ENCODE peak calls at places on chromosome 10, in six cellular contexts. One of them, this sample, is unnamed.

GRCh38 chr10:112650588-112651030 is 203.6 kb downstream of the VTI1A start:
- DNase-seq in neural progenitor cell: no peak
- DNase-seq in heart left ventricle: no peak
- DNase-seq in A549: no peak
- DNase-seq in fibroblast of lung: peak; percentile 37
- DNase-seq in colonic mucosa: no peak
- DNase-seq in this sample: no peak

GRCh38 chr10:75303045-75303777 is 67.5 kb upstream of the COMTD1 start:
- DNase-seq in heart left ventricle: no peak
- DNase-seq in A549: no peak
- DNase-seq in neural progenitor cell: no peak
- DNase-seq in fibroblast of lung: no peak
- DNase-seq in colonic mucosa: no peak
- DNase-seq in this sample: no peak

GRCh38 chr10:59633063-59633462 is 76.6 kb downstream of the SLC16A9 start:
- DNase-seq in fibroblast of lung: no peak
- DNase-seq in colonic mucosa: no peak
- DNase-seq in A549: no peak
- DNase-seq in neural progenitor cell: no peak
- DNase-seq in heart left ventricle: no peak
- DNase-seq in this sample: no peak

GRCh38 chr10:25901199-25901598 is 32.8 kb upstream of the MYO3A start:
- DNase-seq in heart left ventricle: no peak
- DNase-seq in A549: no peak
- DNase-seq in neural progenitor cell: no peak
- DNase-seq in fibroblast of lung: no peak
- DNase-seq in colonic mucosa: no peak
- DNase-seq in this sample: no peak

GRCh38 chr10:61750943-61751471 is 88.3 kb downstream of the CABCOCO1 start:
- DNase-seq in fibroblast of lung: peak; percentile 61
- DNase-seq in A549: peak; percentile 22
- DNase-seq in neural progenitor cell: peak; percentile 68
- DNase-seq in heart left ventricle: peak; percentile 64
- DNase-seq in colonic mucosa: peak; percentile 89
- DNase-seq in this sample: peak; percentile 76

GRCh38 chr10:19385846-19386455 is 337.4 kb downstream of the MALRD1 start:
- DNase-seq in heart left ventricle: no peak
- DNase-seq in colonic mucosa: no peak
- DNase-seq in fibroblast of lung: no peak
- DNase-seq in neural progenitor cell: no peak
- DNase-seq in A549: no peak
- DNase-seq in this sample: no peak

GRCh38 chr10:124999433-125000365 is 57.8 kb downstream of the ZRANB1 start:
- DNase-seq in A549: no peak
- DNase-seq in fibroblast of lung: peak; percentile 95
- DNase-seq in neural progenitor cell: no peak
- DNase-seq in colonic mucosa: peak; percentile 22
- DNase-seq in heart left ventricle: peak; percentile 76
- DNase-seq in this sample: no peak

GRCh38 chr10:80457554-80458262 is 3.6 kb downstream of the TSPAN14 start:
- DNase-seq in fibroblast of lung: no peak
- DNase-seq in heart left ventricle: no peak
- DNase-seq in A549: no peak
- DNase-seq in neural progenitor cell: peak; percentile 35
- DNase-seq in colonic mucosa: no peak
- DNase-seq in this sample: no peak

GRCh38 chr10:24952701-24953349 is 419 bp upstream of the PRTFDC1 start:
- DNase-seq in A549: peak; percentile 57
- DNase-seq in colonic mucosa: peak; percentile 53
- DNase-seq in heart left ventricle: peak; percentile 79
- DNase-seq in fibroblast of lung: peak; percentile 72
- DNase-seq in neural progenitor cell: peak; percentile 82
- DNase-seq in this sample: no peak

GRCh38 chr10:100827819-100828743 is 82.7 kb downstream of the PAX2 start:
- DNase-seq in fibroblast of lung: no peak
- DNase-seq in heart left ventricle: peak; percentile 70
- DNase-seq in neural progenitor cell: peak; percentile 92
- DNase-seq in colonic mucosa: peak; percentile 30
- DNase-seq in A549: peak; percentile 75
- DNase-seq in this sample: peak; percentile 79

GRCh38 chr10:119970107-119970506 is 77.6 kb downstream of the SEC23IP start:
- DNase-seq in heart left ventricle: no peak
- DNase-seq in A549: no peak
- DNase-seq in colonic mucosa: no peak
- DNase-seq in neural progenitor cell: no peak
- DNase-seq in fibroblast of lung: no peak
- DNase-seq in this sample: no peak

GRCh38 chr10:113558336-113558735 is 5.5 kb downstream of the HABP2 start:
- DNase-seq in neural progenitor cell: peak; percentile 80
- DNase-seq in heart left ventricle: no peak
- DNase-seq in A549: no peak
- DNase-seq in fibroblast of lung: no peak
- DNase-seq in colonic mucosa: no peak
- DNase-seq in this sample: no peak

GRCh38 chr10:112475565-112476233 is 28.7 kb downstream of the VTI1A start:
- DNase-seq in fibroblast of lung: peak; percentile 44
- DNase-seq in heart left ventricle: no peak
- DNase-seq in colonic mucosa: no peak
- DNase-seq in A549: no peak
- DNase-seq in neural progenitor cell: no peak
- DNase-seq in this sample: peak; percentile 61

GRCh38 chr10:29923416-29923970 is 135.9 kb downstream of the JCAD start:
- DNase-seq in neural progenitor cell: no peak
- DNase-seq in heart left ventricle: no peak
- DNase-seq in colonic mucosa: no peak
- DNase-seq in A549: no peak
- DNase-seq in fibroblast of lung: no peak
- DNase-seq in this sample: no peak

GRCh38 chr10:116779076-116779687 is 36.8 kb upstream of the HSPA12A start:
- DNase-seq in neural progenitor cell: no peak
- DNase-seq in colonic mucosa: no peak
- DNase-seq in A549: no peak
- DNase-seq in fibroblast of lung: peak; percentile 19
- DNase-seq in heart left ventricle: peak; percentile 52
- DNase-seq in this sample: no peak

GRCh38 chr10:1040133-1040532 is 8.8 kb downstream of the IDI1 start:
- DNase-seq in neural progenitor cell: no peak
- DNase-seq in colonic mucosa: no peak
- DNase-seq in fibroblast of lung: no peak
- DNase-seq in A549: no peak
- DNase-seq in heart left ventricle: no peak
- DNase-seq in this sample: no peak
- H3K4me3 ChIP-seq in neural progenitor cell: no peak overlapping the region
- H3K4me3 ChIP-seq in colonic mucosa: no peak overlapping the region
- H3K4me3 ChIP-seq in fibroblast of lung: no peak overlapping the region
- H3K4me3 ChIP-seq in A549: no peak overlapping the region
- H3K4me3 ChIP-seq in heart left ventricle: no peak overlapping the region
- H3K4me3 ChIP-seq in this sample: no peak overlapping the region

GRCh38 chr10:44966816-44967509 is 7.4 kb downstream of the RASSF4 start:
- DNase-seq in neural progenitor cell: no peak
- DNase-seq in colonic mucosa: peak; percentile 16
- DNase-seq in A549: no peak
- DNase-seq in heart left ventricle: no peak
- DNase-seq in fibroblast of lung: no peak
- DNase-seq in this sample: no peak
- H3K4me1 ChIP-seq in neural progenitor cell: peaks cover 35% of the 10 kb centered on the region
- H3K4me1 ChIP-seq in colonic mucosa: no peaks in the 10 kb centered on the region
- H3K4me1 ChIP-seq in A549: peaks cover 7% of the 10 kb centered on the region
- H3K4me1 ChIP-seq in heart left ventricle: peaks cover 75% of the 10 kb centered on the region
- H3K4me1 ChIP-seq in fibroblast of lung: peaks cover 6% of the 10 kb centered on the region
- H3K4me1 ChIP-seq in this sample: peaks cover 65% of the 10 kb centered on the region

GRCh38 chr10:131055437-131055836 is 256.1 kb downstream of the TCERG1L start:
- DNase-seq in neural progenitor cell: no peak
- DNase-seq in heart left ventricle: no peak
- DNase-seq in fibroblast of lung: no peak
- DNase-seq in colonic mucosa: no peak
- DNase-seq in A549: no peak
- DNase-seq in this sample: no peak
- H3K4me3 ChIP-seq in neural progenitor cell: no peak overlapping the region
- H3K4me3 ChIP-seq in heart left ventricle: no peak overlapping the region
- H3K4me3 ChIP-seq in fibroblast of lung: no peak overlapping the region
- H3K4me3 ChIP-seq in colonic mucosa: no peak overlapping the region
- H3K4me3 ChIP-seq in A549: no peak overlapping the region
- H3K4me3 ChIP-seq in this sample: no peak overlapping the region

DNA sequence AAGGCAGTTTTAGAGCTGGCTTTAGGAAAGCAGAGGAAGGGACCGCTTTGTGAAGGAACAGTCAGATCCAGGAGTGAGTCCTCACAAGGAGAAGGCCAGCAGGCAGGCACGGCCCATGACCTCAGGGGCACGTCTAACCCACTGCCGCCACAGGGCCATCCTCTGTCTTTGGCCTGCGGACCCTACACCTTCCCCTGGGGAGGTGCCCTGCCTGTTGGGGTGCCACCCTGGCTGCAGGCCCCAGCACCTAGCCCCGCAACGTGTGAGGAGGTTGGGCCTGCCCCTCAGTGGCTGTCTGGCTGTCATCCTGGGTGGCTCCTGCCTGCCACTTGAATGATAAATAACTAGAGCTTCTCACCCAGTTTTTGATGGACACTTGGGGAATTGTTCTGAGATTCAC is 31.0 kb upstream of the TRIM8 start:
- DNase-seq in neural progenitor cell: no peak
- DNase-seq in fibroblast of lung: no peak
- DNase-seq in colonic mucosa: no peak
- DNase-seq in heart left ventricle: no peak
- DNase-seq in A549: no peak
- DNase-seq in this sample: no peak
- H3K4me1 ChIP-seq in neural progenitor cell: peaks cover 6% of the 10 kb centered on the region
- H3K4me1 ChIP-seq in fibroblast of lung: peaks cover 20% of the 10 kb centered on the region
- H3K4me1 ChIP-seq in colonic mucosa: no peaks in the 10 kb centered on the region
- H3K4me1 ChIP-seq in heart left ventricle: peaks cover 48% of the 10 kb centered on the region
- H3K4me1 ChIP-seq in A549: peaks cover 5% of the 10 kb centered on the region
- H3K4me1 ChIP-seq in this sample: no peaks in the 10 kb centered on the region

DNA sequence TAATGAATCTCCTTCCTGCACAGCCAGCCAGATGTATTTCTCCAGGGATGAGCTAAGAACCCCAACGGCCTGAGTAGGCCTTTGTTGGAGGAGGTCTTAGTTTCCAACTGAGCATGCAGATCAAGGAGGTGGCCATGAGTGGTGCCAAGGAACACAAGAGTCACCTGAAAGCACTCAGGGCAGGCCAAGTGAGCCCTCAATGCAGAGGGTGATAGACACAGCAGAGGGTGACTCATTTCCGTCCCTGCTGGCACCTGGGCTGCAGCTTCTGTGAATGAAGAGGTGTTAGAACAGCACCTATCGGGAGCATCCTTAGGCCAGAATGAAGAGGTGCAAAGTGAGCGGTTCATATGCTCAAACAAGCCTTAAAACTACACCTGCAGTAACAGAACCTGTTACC is 211.8 kb downstream of the FRMD4A start:
- DNase-seq in colonic mucosa: no peak
- DNase-seq in neural progenitor cell: no peak
- DNase-seq in A549: no peak
- DNase-seq in heart left ventricle: no peak
- DNase-seq in fibroblast of lung: no peak
- DNase-seq in this sample: no peak
- H3K4me3 ChIP-seq in colonic mucosa: no peak overlapping the region
- H3K4me3 ChIP-seq in neural progenitor cell: no peak overlapping the region
- H3K4me3 ChIP-seq in A549: no peak overlapping the region
- H3K4me3 ChIP-seq in heart left ventricle: no peak overlapping the region
- H3K4me3 ChIP-seq in fibroblast of lung: no peak overlapping the region
- H3K4me3 ChIP-seq in this sample: no peak overlapping the region

This sample was measured in Karpas-422.